ENCODE peak calls at places on chromosomes 5 and 9, in five cellular contexts. F is lower lobe of right lung; T is effector memory CD4-positive, alpha-beta T cell; P is CD4-positive, alpha-beta memory T cell; M is upper lobe of left lung. I is an unnamed sample.

GRCh38 chr9:34254966-34255825 is 73.9 kb downstream of the KIF24 start:
- DNase-seq in F (no peak), P (no peak), T (no peak), M (no peak), I (no peak)

GRCh38 chr9:91771027-91771426 is 179.0 kb downstream of the ROR2 start:
- DNase-seq in T (no peak), M (peak), F (no peak), P (no peak), I (no peak)

GRCh38 chr5:62256161-62257017 is 49.6 kb upstream of the KIF2A start:
- DNase-seq in P (peak), F (no peak), T (no peak), M (no peak), I (no peak)

GRCh38 chr5:174371600-174372094 is 326.1 kb downstream of the NSG2 start:
- DNase-seq in F (no peak), P (no peak), T (no peak), M (no peak), I (no peak)

GRCh38 chr9:96436456-96437126 is 13.4 kb upstream of the HABP4 start:
- DNase-seq in T (no peak), F (no peak), P (no peak), M (no peak), I (no peak)

GRCh38 chr9:33637881-33638280 is 113.8 kb downstream of the ANKRD18B start:
- DNase-seq in P (no peak), T (no peak), M (no peak), F (no peak), I (no peak)

GRCh38 chr5:178582291-178582690 is 7.9 kb downstream of the COL23A1 start:
- DNase-seq in M (no peak), F (no peak), P (no peak), T (no peak), I (no peak)

GRCh38 chr5:1515921-1516571 is 7.7 kb downstream of the LPCAT1 start:
- DNase-seq in T (no peak), F (no peak), M (peak), P (no peak), I (no peak)

DNA sequence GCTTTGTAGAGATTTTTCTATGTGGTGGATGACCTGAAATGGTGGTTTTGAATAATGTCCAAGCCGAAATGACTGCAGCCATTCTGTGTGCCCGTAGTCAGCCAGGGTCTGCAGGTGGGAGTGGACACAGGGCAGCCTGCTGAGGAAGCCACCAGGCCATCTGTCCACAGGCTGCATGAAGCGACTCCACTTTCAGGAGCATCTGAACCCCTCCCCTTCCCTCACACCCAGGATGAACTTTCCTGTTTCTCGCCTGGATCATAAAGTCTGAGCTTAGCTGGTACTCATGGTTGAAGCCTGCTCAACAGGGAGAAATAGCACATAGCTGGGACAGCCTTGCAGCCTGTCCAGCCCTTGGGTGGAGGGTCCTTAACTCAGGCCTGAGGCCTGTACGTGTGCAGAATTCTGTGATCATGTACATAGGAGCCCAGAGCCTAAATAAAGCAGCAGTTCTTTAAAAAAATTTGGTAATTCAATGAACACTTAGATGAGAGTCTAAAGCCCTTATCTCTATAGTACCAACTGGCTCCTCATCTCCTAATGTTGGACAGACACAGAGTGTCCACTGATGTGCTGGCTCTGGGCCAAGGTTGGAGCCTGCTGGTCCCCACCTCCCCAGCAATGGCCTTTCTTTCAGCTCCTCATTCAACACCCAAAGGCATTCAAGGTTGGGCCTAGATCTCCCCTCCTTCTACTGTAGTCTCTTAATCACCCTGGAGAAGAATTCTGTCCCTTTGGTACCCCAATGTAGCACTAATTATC is 72.8 kb downstream of the SHB start:
- DNase-seq in M (no peak), T (no peak), P (no peak), F (no peak), I (no peak)
- H3K27ac ChIP-seq in M (peak), T (no peak), P (no peak), F (no peak), I (peak)

DNA sequence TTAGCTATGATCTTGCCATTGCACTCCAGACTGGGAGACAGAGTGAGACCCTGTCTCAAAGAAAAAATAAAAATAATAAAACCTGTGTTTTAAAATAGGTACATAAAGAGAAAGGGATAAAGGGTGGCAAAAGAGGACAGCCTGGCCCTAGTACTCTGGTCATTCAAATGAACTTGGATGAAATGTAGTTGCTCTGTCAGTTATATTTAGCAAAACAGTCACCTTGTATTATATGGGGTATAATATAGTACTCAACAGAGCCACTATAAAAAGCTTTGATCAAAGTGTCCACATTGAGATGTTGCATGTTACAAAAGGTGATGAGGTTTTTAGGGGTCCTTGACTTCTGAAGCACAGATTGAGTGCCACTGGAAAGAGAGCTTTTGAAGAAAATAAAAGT is 61.1 kb upstream of the EQTN start:
- DNase-seq in T (no peak), P (no peak), M (no peak), F (no peak), I (no peak)
- H3K27ac ChIP-seq in T (no peak), P (no peak), M (no peak), F (no peak), I (no peak)

GRCh38 chr5:180785794-180786221 is 16.8 kb downstream of the MGAT1 start:
- DNase-seq in F (peak), T (no peak), P (no peak), M (no peak), I (no peak)
- H3K27ac ChIP-seq in F (peak), T (no peak), P (no peak), M (peak), I (peak)

GRCh38 chr9:134551657-134552348 is 89.8 kb upstream of the COL5A1 start:
- DNase-seq in P (no peak), T (no peak), F (peak), M (no peak), I (peak)

GRCh38 chr9:134549336-134549735 is 92.3 kb upstream of the COL5A1 start:
- DNase-seq in F (peak), T (no peak), M (no peak), P (no peak), I (no peak)

GRCh38 chr9:134550584-134550983 is 91.0 kb upstream of the COL5A1 start:
- DNase-seq in P (no peak), F (peak), T (no peak), M (no peak), I (no peak)

GRCh38 chr9:134552349-134552990 is 89.1 kb upstream of the COL5A1 start:
- DNase-seq in M (no peak), T (no peak), F (peak), P (no peak), I (no peak)

DNA sequence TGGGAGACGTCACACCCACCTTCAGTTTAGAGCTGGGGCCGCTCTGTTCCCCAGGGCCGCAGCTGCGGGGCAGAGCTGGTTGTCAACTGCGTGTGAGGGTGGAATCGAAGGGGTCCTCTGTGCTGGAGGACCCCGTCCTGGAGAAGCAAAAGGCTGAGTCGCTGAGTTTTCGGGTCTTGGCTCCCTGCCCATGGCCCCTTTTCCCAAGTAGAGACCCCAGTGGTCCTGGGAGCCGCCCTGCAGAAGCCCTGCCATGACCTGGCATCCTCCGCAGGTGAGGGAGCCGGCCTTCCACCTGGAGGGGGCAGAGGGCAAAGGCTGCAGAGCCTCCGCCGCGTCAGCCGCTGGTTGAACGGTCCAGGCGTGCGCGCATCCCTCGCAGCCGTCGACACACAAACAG is 90.4 kb upstream of the COL5A1 start:
- DNase-seq in F (peak), T (no peak), P (no peak), M (no peak), I (no peak)
- H3K27ac ChIP-seq in F (no peak), T (no peak), P (no peak), M (no peak), I (no peak)

DNA sequence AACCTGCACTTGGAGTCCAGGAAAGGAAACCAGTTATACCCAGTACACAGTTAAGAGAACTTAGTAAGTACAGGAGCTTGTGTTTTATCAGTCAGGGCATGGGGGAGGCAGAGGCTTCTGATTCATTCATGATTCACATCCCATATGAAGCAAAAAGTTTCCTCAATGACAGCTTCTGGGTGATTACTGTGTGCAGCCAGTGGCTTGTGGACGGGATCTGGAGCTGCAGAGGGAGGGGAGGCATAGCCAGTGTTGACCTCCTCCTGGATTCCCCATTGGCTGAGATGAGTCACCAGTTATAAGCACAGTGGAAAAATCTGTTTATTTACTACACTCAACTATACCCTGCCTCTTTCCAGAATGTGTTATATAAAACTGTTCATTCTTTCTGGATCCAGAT is 17.7 kb downstream of the IL31RA start:
- DNase-seq in M (no peak), T (no peak), F (no peak), P (no peak), I (no peak)
- H3K27ac ChIP-seq in M (no peak), T (no peak), F (no peak), P (no peak), I (no peak)

GRCh38 chr5:55569513-55569865 is 34.7 kb upstream of the PLPP1 start:
- DNase-seq in F (no peak), T (no peak), M (no peak), P (no peak), I (no peak)

GRCh38 chr5:55572600-55572999 is 37.8 kb upstream of the PLPP1 start:
- DNase-seq in M (no peak), F (no peak), T (no peak), P (no peak), I (no peak)

GRCh38 chr5:55568629-55569512 is 34.1 kb upstream of the PLPP1 start:
- DNase-seq in F (no peak), T (no peak), M (no peak), P (no peak), I (no peak)

GRCh38 chr5:55570026-55570425 is 35.3 kb upstream of the PLPP1 start:
- DNase-seq in F (no peak), T (no peak), M (no peak), P (no peak), I (no peak)

GRCh38 chr5:55572011-55572410 is 37.2 kb upstream of the PLPP1 start:
- DNase-seq in M (no peak), P (no peak), F (no peak), T (no peak), I (no peak)
- H3K27ac ChIP-seq in M (peak), P (no peak), F (peak), T (no peak), I (no peak)

DNA sequence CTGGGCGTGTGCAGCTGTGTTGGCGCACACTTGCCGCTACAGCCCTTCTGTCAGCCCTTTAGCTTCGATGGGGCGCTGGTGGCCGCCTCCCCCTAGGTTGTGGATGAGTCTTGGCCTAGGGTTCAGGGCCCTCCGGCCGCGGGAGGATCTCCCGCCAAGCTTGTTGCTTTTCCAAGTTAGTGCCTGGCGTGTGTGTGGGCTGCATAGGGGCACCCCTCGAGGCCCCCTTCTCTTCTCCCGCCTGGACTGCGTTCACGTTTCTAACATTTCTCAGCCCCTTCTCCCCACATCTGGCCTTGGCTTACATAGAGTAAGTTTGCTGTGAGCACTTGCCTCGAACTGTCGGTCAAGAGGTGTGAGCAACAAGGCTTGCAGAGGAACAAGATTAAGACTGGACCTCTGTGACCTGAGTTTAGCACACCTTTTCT is 410 bp upstream of the OXCT1 start:
- DNase-seq in T (no peak), M (no peak), F (no peak), P (no peak), I (no peak)
- H3K27ac ChIP-seq in T (peak), M (peak), F (peak), P (peak), I (no peak)

GRCh38 chr9:69179037-69179436 is 5.0 kb downstream of the TJP2 start:
- DNase-seq in P (no peak), F (no peak), T (no peak), M (no peak), I (no peak)

GRCh38 chr9:69178583-69179011 is 4.5 kb downstream of the TJP2 start:
- DNase-seq in F (no peak), P (peak), M (no peak), T (no peak), I (no peak)

GRCh38 chr9:69181908-69182353 is 7.9 kb downstream of the TJP2 start:
- DNase-seq in P (no peak), T (no peak), F (no peak), M (no peak), I (peak)

GRCh38 chr9:69180670-69181069 is 6.6 kb downstream of the TJP2 start:
- DNase-seq in P (peak), F (no peak), M (peak), T (peak), I (no peak)

DNA sequence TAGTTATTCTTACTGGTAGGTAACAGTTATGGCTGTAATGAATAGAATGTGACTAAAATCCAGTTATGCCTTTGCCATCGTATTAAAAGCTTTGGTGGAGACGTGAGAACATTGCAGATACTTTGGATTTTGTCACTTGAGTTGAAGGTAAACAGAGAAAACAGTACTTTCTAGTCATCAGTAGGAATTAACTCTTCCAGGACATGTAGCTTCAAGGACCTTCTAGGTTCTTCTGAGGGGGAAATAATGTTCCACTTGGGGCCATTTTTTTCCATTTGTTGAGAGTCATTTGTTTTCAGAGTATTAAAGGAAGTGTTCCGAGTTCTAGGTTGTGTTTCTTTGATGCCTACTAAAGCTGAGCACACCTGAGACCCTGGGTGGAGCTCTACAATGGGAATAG is 6.1 kb downstream of the TJP2 start:
- DNase-seq in F (no peak), M (no peak), P (no peak), T (no peak), I (no peak)
- H3K27ac ChIP-seq in F (peak), M (peak), P (no peak), T (no peak), I (no peak)

GRCh38 chr5:132011561-132012384 is at the start of gene ACSL6:
- DNase-seq in M (peak), F (peak), P (peak), T (peak), I (no peak)
- H3K27ac ChIP-seq in M (no peak), F (no peak), P (peak), T (no peak), I (peak)

I was measured in caudate nucleus.